ENCODE peak calls at places on chromosomes 12 and 14, in seven cellular contexts. K, M, R, L, V, Z and Y are unnamed samples.

GRCh38 chr12:109864916-109865315 is 15.4 kb downstream of the GLTP start:
- DNase-seq in K (no peak), M (no peak), R (no peak), L (no peak), V (no peak), Z (peak), Y (no peak)

GRCh38 chr12:58172433-58173073 is 231.2 kb downstream of the ATP23 start:
- DNase-seq in K (no peak), M (no peak), R (no peak), L (no peak), V (no peak), Z (no peak), Y (no peak)

GRCh38 chr12:85733984-85734383 is 102.2 kb downstream of the RASSF9 start:
- DNase-seq in K (no peak), M (no peak), R (no peak), L (no peak), V (no peak), Z (no peak), Y (peak)

GRCh38 chr12:49507139-49507538 is 31.7 kb upstream of the KCNH3 start:
- DNase-seq in K (no peak), M (no peak), R (no peak), L (no peak), V (no peak), Z (no peak), Y (peak)

GRCh38 chr14:71478542-71478941 is 453.7 kb upstream of the RGS6 start:
- DNase-seq in K (no peak), M (no peak), R (peak), L (peak), V (no peak), Z (no peak), Y (peak)

GRCh38 chr14:75204106-75204505 is 27.7 kb upstream of the TMED10 start:
- DNase-seq in K (no peak), M (no peak), R (no peak), L (no peak), V (peak), Z (no peak), Y (peak)

GRCh38 chr14:54278087-54278486 is 118.7 kb upstream of the CDKN3 start:
- DNase-seq in K (no peak), M (no peak), R (peak), L (no peak), V (no peak), Z (no peak), Y (peak)

GRCh38 chr12:123076604-123077297 is 74.1 kb downstream of the PITPNM2 start:
- DNase-seq in K (no peak), M (no peak), R (no peak), L (no peak), V (no peak), Z (no peak), Y (peak)

GRCh38 chr12:46468159-46468558 is 95.6 kb upstream of the SLC38A2 start:
- DNase-seq in K (no peak), M (no peak), R (no peak), L (peak), V (peak), Z (no peak), Y (peak)

GRCh38 chr12:104738841-104739642 is 219.0 kb downstream of the SLC41A2 start:
- DNase-seq in K (no peak), M (no peak), R (no peak), L (no peak), V (no peak), Z (no peak), Y (no peak)

GRCh38 chr12:89840162-89840922 is 131.7 kb upstream of the ATP2B1 start:
- DNase-seq in K (no peak), M (no peak), R (peak), L (no peak), V (no peak), Z (no peak), Y (peak)

GRCh38 chr14:35992816-35993511 is 166.8 kb downstream of the BRMS1L start:
- DNase-seq in K (no peak), M (no peak), R (no peak), L (no peak), V (no peak), Z (no peak), Y (no peak)

GRCh38 chr14:35419429-35419841 is 14.9 kb upstream of the NFKBIA start:
- DNase-seq in K (no peak), M (no peak), R (no peak), L (no peak), V (no peak), Z (no peak), Y (peak)

GRCh38 chr14:71397371-71397770 is 490.1 kb downstream of the PCNX1 start:
- DNase-seq in K (no peak), M (no peak), R (no peak), L (no peak), V (no peak), Z (no peak), Y (no peak)

GRCh38 chr14:51023964-51024363 is 70.9 kb downstream of the TRIM9 start:
- DNase-seq in K (no peak), M (peak), R (no peak), L (no peak), V (no peak), Z (no peak), Y (peak)

GRCh38 chr14:22977684-22978486 is 4.5 kb downstream of the AJUBA start:
- DNase-seq in K (no peak), M (no peak), R (no peak), L (peak), V (peak), Z (peak), Y (peak)
- H3K4me3 ChIP-seq in K (no peak), M (no peak), R (no peak), L (no peak), V (no peak), Z (peak), Y (no peak)

GRCh38 chr14:24680516-24680915 is 46.5 kb upstream of the GZMB start:
- DNase-seq in K (no peak), M (no peak), R (no peak), L (no peak), V (no peak), Z (no peak), Y (no peak)

GRCh38 chr14:24679248-24680085 is 45.5 kb upstream of the GZMB start:
- DNase-seq in K (no peak), M (no peak), R (no peak), L (no peak), V (no peak), Z (no peak), Y (no peak)

GRCh38 chr14:24681056-24681455 is 47.1 kb upstream of the GZMB start:
- DNase-seq in K (no peak), M (no peak), R (no peak), L (no peak), V (no peak), Z (no peak), Y (no peak)

GRCh38 chr14:24677956-24678355 is 44.0 kb upstream of the GZMB start:
- DNase-seq in K (no peak), M (no peak), R (no peak), L (no peak), V (no peak), Z (no peak), Y (no peak)

GRCh38 chr14:24678801-24679247 is 44.8 kb upstream of the GZMB start:
- DNase-seq in K (peak), M (no peak), R (peak), L (peak), V (peak), Z (peak), Y (peak)
- TF ChIP-seq CTCF in K (peak), M (peak), R (peak), L (peak), V (peak), Z (peak), Y (peak)

DNA sequence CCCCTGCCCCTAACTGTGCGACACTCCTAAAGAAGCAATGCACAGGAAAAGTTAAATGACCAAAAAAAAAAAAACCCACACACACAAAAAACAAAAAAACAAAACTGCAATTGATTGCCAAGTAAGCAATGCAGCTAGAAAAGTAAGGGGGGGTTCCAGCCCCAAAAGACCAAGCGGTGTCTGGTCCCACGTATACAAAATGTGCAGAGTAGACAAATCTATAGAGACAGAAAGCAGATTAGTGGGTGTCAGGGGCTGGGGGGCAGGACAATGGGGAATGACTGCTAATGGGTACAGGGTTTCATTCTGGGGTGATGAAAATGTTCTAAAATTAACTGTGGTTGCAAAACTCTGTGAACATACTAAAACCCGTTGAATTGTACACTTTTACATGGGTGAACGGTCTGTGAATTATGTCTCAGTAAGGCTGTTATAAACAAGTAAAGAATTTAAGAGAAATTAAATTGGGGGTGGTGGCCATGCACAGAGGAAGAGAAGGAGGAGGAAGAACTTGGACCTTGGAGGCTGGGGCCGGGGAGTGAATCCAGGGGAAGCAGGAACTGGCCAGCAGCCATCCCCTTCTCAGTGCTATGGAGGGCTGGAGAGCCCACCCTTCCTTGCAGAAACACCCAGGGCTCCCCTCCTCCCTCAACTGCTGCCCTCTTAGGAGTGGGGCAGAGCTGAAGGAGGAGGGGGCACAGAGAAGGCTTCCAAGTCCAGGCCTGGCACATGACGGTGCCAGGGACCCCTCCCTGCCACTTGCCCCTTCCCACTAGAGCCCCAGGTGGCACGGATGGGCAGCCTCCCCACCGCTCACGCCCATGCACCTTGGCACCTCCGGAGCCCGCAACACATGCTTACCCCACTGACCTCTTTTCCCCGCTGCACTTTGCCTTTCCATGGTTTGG is 45.4 kb downstream of the KDM2B start:
- DNase-seq in K (no peak), M (no peak), R (no peak), L (peak), V (peak), Z (no peak), Y (no peak)
- H3K4me3 ChIP-seq in K (peak), M (peak), R (peak), L (peak), V (peak), Z (peak), Y (peak)

DNA sequence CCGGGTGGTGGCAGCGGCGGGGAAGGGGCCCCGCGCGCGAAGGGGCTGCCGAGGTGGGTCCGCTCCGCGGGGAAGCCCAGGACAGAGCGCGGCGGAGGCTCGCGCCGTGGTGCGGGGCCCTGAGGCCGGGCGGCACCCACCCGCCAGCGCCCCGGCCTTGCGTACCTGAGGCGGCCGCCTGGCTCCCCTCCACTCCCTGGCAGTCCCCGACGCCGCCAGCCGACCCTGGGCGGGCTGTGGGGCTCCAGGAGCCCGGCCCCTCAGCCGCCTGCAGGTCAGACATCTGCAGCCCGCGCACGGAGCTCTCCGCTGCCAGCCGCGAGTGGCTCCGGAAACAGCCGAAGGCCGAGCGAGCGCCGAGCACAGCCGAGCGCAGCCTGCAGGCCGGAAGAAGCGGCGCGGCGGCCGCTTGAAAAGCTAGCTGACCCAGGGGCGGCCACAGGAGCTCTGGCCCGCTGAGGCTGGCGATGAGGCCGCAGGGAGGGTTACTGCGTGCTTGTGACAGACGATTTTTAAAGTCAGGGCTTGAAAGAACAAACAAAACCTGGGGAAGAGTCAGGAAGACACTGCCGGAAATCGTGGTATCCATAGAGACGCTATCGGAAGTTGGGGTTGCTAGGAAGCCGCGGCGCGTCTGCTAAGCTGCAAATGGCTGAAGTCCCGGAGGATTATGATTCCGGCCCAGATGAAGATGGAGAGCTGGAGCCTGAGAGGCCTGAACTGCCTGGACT is at the start of the genes SAMD15 and TMED8:
- DNase-seq in K (peak), M (peak), R (peak), L (peak), V (peak), Z (peak), Y (peak)
- TF ChIP-seq CTCF in K (peak), M (peak), R (peak), L (no peak), V (peak), Z (peak), Y (peak)